ENCODE peak calls at places on chromosomes 1 and 21, in ten cellular contexts. T is neural crest cell; J is head of caudate nucleus; M is tibial artery; I is stimulated activated CD4-positive, alpha-beta T cell treated with anti-CD3 and anti-CD28 coated beads, Interleukin-4, amount 100 ng/mL, for 1 hour; O is A549; S is stomach; A is AG04449; F is testis; Q is AG08395. U is an unnamed sample.

GRCh38 chr1:93344886-93345632 is 648 bp upstream of the DR1 start:
- DNase-seq in A (no peak), O (no peak), I (no peak), J (no peak), S (no peak), Q (peak; percentile 17), F (no peak), M (no peak), T (no peak), U (no peak)

GRCh38 chr1:16248603-16249534 is 11.9 kb upstream of the CPLANE2 start:
- DNase-seq in A (peak; percentile 57), J (peak; percentile 77), S (peak; percentile 94), O (no peak), T (no peak), M (peak; percentile 96), I (no peak), F (peak; percentile 88), Q (peak; percentile 54), U (peak; percentile 91)

GRCh38 chr1:77687519-77687906 is 5.1 kb upstream of the ZZZ3 start:
- DNase-seq in Q (no peak), I (no peak), F (no peak), A (no peak), T (peak; percentile 26), J (no peak), S (no peak), O (no peak), M (no peak), U (no peak)

GRCh38 chr1:25800538-25801377 is 765 bp downstream of the SELENON start:
- DNase-seq in S (no peak), O (no peak), Q (no peak), J (no peak), F (peak; percentile 30), T (no peak), A (no peak), I (peak; percentile 29), M (no peak), U (no peak)

GRCh38 chr1:231643333-231644237 is 17.0 kb downstream of the DISC1 start:
- DNase-seq in M (no peak), T (no peak), I (no peak), Q (no peak), J (no peak), O (no peak), A (no peak), F (no peak), S (no peak), U (no peak)

GRCh38 chr1:39158330-39159086 is 46.0 kb upstream of the MACF1 start:
- DNase-seq in I (no peak), Q (no peak), A (no peak), J (no peak), O (peak; percentile 22), F (no peak), S (peak; percentile 85), M (no peak), T (no peak), U (no peak)

GRCh38 chr21:38631171-38631570 is 132.9 kb upstream of the ERG start:
- DNase-seq in F (no peak), S (no peak), O (no peak), A (no peak), I (no peak), T (no peak), M (no peak), Q (no peak), J (no peak), U (peak; percentile 11)

GRCh38 chr1:95384570-95384969 is 150.6 kb downstream of the RWDD3 start:
- DNase-seq in O (no peak), S (no peak), Q (no peak), F (peak; percentile 31), A (no peak), M (no peak), I (no peak), T (peak; percentile 36), J (no peak), U (peak; percentile 30)

GRCh38 chr1:55255901-55256300 is 40.7 kb upstream of the USP24 start:
- DNase-seq in O (no peak), S (no peak), I (no peak), T (no peak), A (no peak), F (no peak), Q (no peak), J (no peak), M (no peak), U (no peak)

GRCh38 chr1:208747979-208748378 is 503.8 kb upstream of the PLXNA2 start:
- DNase-seq in Q (no peak), O (no peak), M (no peak), A (no peak), J (no peak), F (no peak), I (no peak), T (no peak), S (no peak), U (no peak)

GRCh38 chr1:185733818-185734709 is at the start of gene HMCN1:
- DNase-seq in J (peak; percentile 48), S (peak; percentile 58), I (peak; percentile 4), Q (peak; percentile 85), F (peak; percentile 71), T (peak; percentile 59), O (peak; percentile 26), M (peak; percentile 79), A (no peak), U (peak; percentile 94)

GRCh38 chr1:68375919-68376318 is 73.8 kb downstream of the RPE65 start:
- DNase-seq in F (no peak), T (no peak), Q (peak; percentile 12), O (no peak), M (no peak), S (no peak), J (no peak), A (no peak), I (no peak), U (no peak)

GRCh38 chr1:92843046-92843423 is 11.2 kb downstream of the RPL5 start:
- DNase-seq in Q (no peak), O (no peak), F (no peak), S (no peak), M (no peak), T (no peak), I (no peak), A (no peak), J (no peak), U (no peak)

GRCh38 chr1:245788886-245789285 is 634.1 kb downstream of the KIF26B start:
- DNase-seq in T (no peak), S (no peak), F (no peak), A (no peak), I (no peak), M (no peak), J (no peak), O (no peak), Q (no peak), U (no peak)

GRCh38 chr1:61119085-61119484 is 36.7 kb downstream of the NFIA start:
- DNase-seq in T (no peak), J (no peak), A (no peak), O (no peak), Q (no peak), M (no peak), S (no peak), F (no peak), I (no peak), U (no peak)

GRCh38 chr1:178724386-178724733 is 684 bp upstream of the RALGPS2 start:
- DNase-seq in J (no peak), I (no peak), T (no peak), S (no peak), A (no peak), Q (no peak), F (no peak), M (no peak), O (no peak), U (no peak)

GRCh38 chr21:42062543-42063022 is 8.5 kb upstream of the UMODL1 start:
- DNase-seq in I (peak; percentile 66), M (peak; percentile 59), Q (no peak), F (peak; percentile 28), S (peak; percentile 56), O (no peak), T (no peak), J (no peak), A (no peak), U (no peak)

GRCh38 chr1:36458910-36459309 is 5.3 kb downstream of the MRPS15 start:
- DNase-seq in A (no peak), F (no peak), I (peak; percentile 60), Q (no peak), O (no peak), M (no peak), T (no peak), S (no peak), J (peak; percentile 37), U (no peak)

GRCh38 chr1:87325982-87326738 is 2.5 kb upstream of the LMO4 start:
- DNase-seq in I (no peak), Q (peak; percentile 42), M (peak; percentile 25), F (peak; percentile 67), S (peak; percentile 30), T (peak; percentile 49), A (no peak), J (no peak), O (peak; percentile 22), U (peak; percentile 67)

GRCh38 chr1:54371038-54371935 is 34.9 kb downstream of the SSBP3 start:
- DNase-seq in I (no peak), Q (no peak), J (no peak), S (peak; percentile 63), M (no peak), T (no peak), F (no peak), O (no peak), A (no peak), U (no peak)

GRCh38 chr1:181033799-181034391 is at the start of gene MR1:
- DNase-seq in T (no peak), J (no peak), S (no peak), F (peak; percentile 46), M (no peak), A (no peak), O (peak; percentile 71), I (no peak), Q (peak; percentile 89), U (peak; percentile 90)

GRCh38 chr1:160779662-160780397 is 16.1 kb upstream of the LY9 start:
- DNase-seq in J (no peak), I (peak; percentile 46), F (no peak), M (no peak), T (peak; percentile 40), S (no peak), O (peak; percentile 50), A (no peak), Q (no peak), U (peak; percentile 44)

GRCh38 chr1:157377216-157377821 is 175.0 kb downstream of the FCRL5 start:
- DNase-seq in J (no peak), T (peak; percentile 59), S (peak; percentile 37), A (no peak), Q (no peak), F (peak; percentile 67), M (no peak), I (no peak), O (no peak), U (peak; percentile 59)

GRCh38 chr1:24872446-24872845 is 57.6 kb downstream of the RUNX3 start:
- DNase-seq in A (no peak), F (no peak), O (no peak), S (peak; percentile 24), M (peak; percentile 52), J (peak; percentile 38), T (no peak), I (no peak), Q (no peak), U (no peak)

GRCh38 chr1:165129568-165130164 is 226.8 kb downstream of the LMX1A start:
- DNase-seq in J (peak; percentile 81), I (peak; percentile 3), A (no peak), T (peak; percentile 72), M (peak; percentile 24), S (peak; percentile 72), Q (peak; percentile 50), F (peak; percentile 79), O (peak; percentile 42), U (peak; percentile 81)

U was measured in A673.